ENCODE peak calls at places on chromosome 17, in eight cellular contexts. M is Peyer's patch, Q is prostate gland, P is foreskin fibroblast, R is PC-9, G is AG10803, V is brain microvascular endothelial cell, A is fibroblast of villous mesenchyme. C is an unnamed sample.

GRCh38 chr17:17416007-17416399 is 60.8 kb upstream of the MED9 start:
- DNase-seq in G (peak; percentile 79), P (peak; percentile 80), A (peak; percentile 84), V (peak; percentile 63), M (no peak), Q (no peak), R (peak; percentile 66), C (no peak)

GRCh38 chr17:18093616-18094408 is 6.1 kb downstream of the DRG2 start:
- DNase-seq in V (peak; percentile 89), G (peak; percentile 63), A (peak; percentile 81), P (peak; percentile 83), R (no peak), Q (peak; percentile 19), M (no peak), C (peak; percentile 33)

GRCh38 chr17:69733171-69734014 is 318.9 kb downstream of the MAP2K6 start:
- DNase-seq in G (peak; percentile 83), R (peak; percentile 44), Q (peak; percentile 67), V (peak; percentile 35), A (peak; percentile 83), M (no peak), P (peak; percentile 89), C (peak; percentile 87)

GRCh38 chr17:67379251-67379630 is 2.2 kb downstream of the PITPNC1 start:
- DNase-seq in A (no peak), M (no peak), Q (no peak), G (no peak), V (no peak), R (no peak), P (no peak), C (no peak)

GRCh38 chr17:30130121-30130520 is 13.5 kb downstream of the NSRP1 start:
- DNase-seq in R (no peak), P (no peak), Q (no peak), M (no peak), V (no peak), A (no peak), G (no peak), C (no peak)

GRCh38 chr17:4232168-4232813 is 31.5 kb downstream of the ANKFY1 start:
- DNase-seq in G (peak; percentile 66), Q (peak; percentile 52), R (no peak), A (peak; percentile 81), M (no peak), P (peak; percentile 85), V (peak; percentile 71), C (no peak)

GRCh38 chr17:42428141-42428944 is 5.3 kb upstream of the CAVIN1 start:
- DNase-seq in M (peak; percentile 77), R (peak; percentile 98), V (peak; percentile 95), A (peak; percentile 90), Q (peak; percentile 70), G (peak; percentile 99), P (peak; percentile 97), C (peak; percentile 82)

GRCh38 chr17:31136319-31136718 is 41.5 kb downstream of the NF1 start:
- DNase-seq in M (no peak), Q (no peak), G (peak; percentile 17), R (no peak), A (peak; percentile 68), P (no peak), V (no peak), C (no peak)

GRCh38 chr17:69428252-69428980 is 13.9 kb downstream of the MAP2K6 start:
- DNase-seq in M (no peak), R (no peak), P (no peak), A (no peak), V (no peak), G (no peak), Q (no peak), C (no peak)

GRCh38 chr17:77963441-77963840 is 4.9 kb downstream of the TNRC6C start:
- DNase-seq in R (no peak), G (peak; percentile 95), V (peak; percentile 93), P (peak; percentile 93), A (peak; percentile 81), Q (peak; percentile 44), M (peak; percentile 63), C (no peak)

GRCh38 chr17:52297230-52298010 is 138.9 kb upstream of the CA10 start:
- DNase-seq in P (no peak), M (no peak), A (no peak), G (no peak), Q (no peak), V (no peak), R (no peak), C (no peak)

GRCh38 chr17:17141279-17141678 is 64.9 kb downstream of the PLD6 start:
- DNase-seq in G (no peak), R (no peak), A (no peak), Q (no peak), P (no peak), V (no peak), M (no peak), C (no peak)

GRCh38 chr17:81286491-81287145 is 8.5 kb downstream of the SLC38A10 start:
- DNase-seq in G (no peak), V (no peak), M (no peak), A (no peak), R (no peak), P (no peak), Q (no peak), C (no peak)

GRCh38 chr17:81386646-81387234 is 8.5 kb upstream of the BAHCC1 start:
- DNase-seq in M (no peak), G (peak; percentile 20), P (peak; percentile 60), R (no peak), V (no peak), Q (no peak), A (peak; percentile 29), C (no peak)

GRCh38 chr17:55269894-55270293 is 5.1 kb downstream of the HLF start:
- DNase-seq in R (no peak), V (no peak), G (no peak), P (no peak), A (no peak), M (no peak), Q (no peak), C (no peak)

GRCh38 chr17:55366020-55366481 is 55.6 kb downstream of the MMD start:
- DNase-seq in G (no peak), A (no peak), M (no peak), R (no peak), Q (no peak), V (no peak), P (no peak), C (no peak)

GRCh38 chr17:67466251-67466650 is 89.2 kb downstream of the PITPNC1 start:
- DNase-seq in Q (no peak), M (no peak), R (no peak), G (no peak), A (no peak), V (no peak), P (no peak), C (no peak)

GRCh38 chr17:82933006-82933310 is 93.1 kb upstream of the ZNF750 start:
- DNase-seq in G (no peak), V (no peak), R (no peak), P (no peak), A (no peak), Q (no peak), M (peak; percentile 35), C (no peak)

GRCh38 chr17:17572010-17572785 is 19.3 kb downstream of the PEMT start:
- DNase-seq in G (no peak), V (no peak), Q (no peak), A (no peak), R (no peak), M (no peak), P (no peak), C (no peak)

GRCh38 chr17:65430209-65430833 is 131.1 kb downstream of the AXIN2 start:
- DNase-seq in Q (no peak), G (no peak), P (no peak), V (no peak), A (no peak), R (no peak), M (no peak), C (no peak)

GRCh38 chr17:68591583-68591982 is 9.6 kb downstream of the FAM20A start:
- DNase-seq in P (no peak), V (no peak), R (no peak), A (peak; percentile 43), M (no peak), Q (no peak), G (no peak), C (no peak)

DNA sequence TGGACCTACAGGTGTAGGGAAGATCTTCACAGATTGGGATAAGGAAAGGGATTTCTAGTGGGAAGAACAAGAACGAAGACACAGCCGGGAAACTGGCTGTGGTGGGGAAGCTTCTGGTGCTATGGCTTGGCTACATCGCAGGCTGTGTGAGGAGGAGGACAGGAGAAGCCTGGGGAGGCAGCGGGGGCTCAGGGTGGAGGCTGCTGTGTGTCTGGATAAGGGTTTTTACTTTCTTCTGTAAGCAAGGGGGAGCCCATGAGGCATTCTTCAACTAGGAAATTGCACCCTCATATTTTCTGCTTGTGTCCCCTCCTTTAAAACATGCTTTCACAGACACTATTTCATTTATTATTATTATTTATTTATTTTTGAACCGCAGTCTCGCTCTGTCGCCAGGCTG is 2.9 kb upstream of the RHBDF2 start:
- DNase-seq in M (no peak), R (no peak), P (peak; percentile 22), A (no peak), G (no peak), V (no peak), Q (no peak), C (no peak)
- TF ChIP-seq CTCF in M (no peak), R (no peak), P (peak; percentile 11), A (peak; percentile 22), G (no peak), V (no peak), Q (no peak), C (no peak)

GRCh38 chr17:8084250-8084649 is 3.3 kb downstream of the ALOX12B start:
- DNase-seq in Q (no peak), M (no peak), V (no peak), R (no peak), A (no peak), P (no peak), G (no peak), C (no peak)

GRCh38 chr17:8087075-8087941 is at the start of gene ALOX12B:
- DNase-seq in M (no peak), V (no peak), G (no peak), R (no peak), P (no peak), A (no peak), Q (no peak), C (no peak)

GRCh38 chr17:8089728-8090127 is 2.2 kb upstream of the ALOX12B start:
- DNase-seq in P (no peak), V (no peak), R (no peak), G (no peak), M (no peak), A (no peak), Q (no peak), C (no peak)

GRCh38 chr17:8091033-8091687 is 3.6 kb upstream of the ALOX12B start:
- DNase-seq in Q (no peak), R (no peak), V (no peak), G (no peak), A (no peak), M (peak; percentile 70), P (no peak), C (no peak)

GRCh38 chr17:8087942-8088230 is 370 bp upstream of the ALOX12B start:
- DNase-seq in M (no peak), G (no peak), R (no peak), V (no peak), P (no peak), Q (no peak), A (no peak), C (no peak)
- H3K4me3 ChIP-seq in M (no peak overlapping the region), G (no peak overlapping the region), R (no peak overlapping the region), V (no peak overlapping the region), P (no peak overlapping the region), Q (no peak overlapping the region), A (no peak overlapping the region), C (no peak overlapping the region)

GRCh38 chr17:8799001-8799850 is at the start of gene MFSD6L:
- DNase-seq in Q (no peak), P (no peak), G (no peak), R (no peak), M (peak; percentile 73), A (peak; percentile 3), V (peak; percentile 15), C (no peak)
- TF ChIP-seq CTCF in Q (peak; percentile 20), P (no peak), G (no peak), R (no peak), M (peak; percentile 33), A (no peak), V (no peak), C (no peak)

GRCh38 chr17:75632863-75633483 is at the start of gene SMIM5:
- DNase-seq in G (peak; percentile 91), A (peak; percentile 89), P (peak; percentile 95), M (peak; percentile 93), V (peak; percentile 86), Q (peak; percentile 78), R (peak; percentile 71), C (peak; percentile 25)
- H3K4me3 ChIP-seq in G (no peak within 1 kb of the TSS), A (no peak within 1 kb of the TSS), P (no peak within 1 kb of the TSS), M (peak within 1 kb of the TSS; percentile 1), V (no peak within 1 kb of the TSS), Q (no peak within 1 kb of the TSS), R (no peak within 1 kb of the TSS), C (no peak within 1 kb of the TSS)

C was measured in epithelial cell of proximal tubule.